ENCODE peak calls at places on chromosomes 2 and 18, in four cellular contexts. T, W, N and B are unnamed samples.

GRCh38 chr2:227870710-227871374 is 589 bp upstream of the DAW1 start:
- DNase-seq in T (peak; percentile 93), W (no peak), N (no peak), B (peak; percentile 71)

GRCh38 chr2:147222506-147222905 is 622.3 kb upstream of the ACVR2A start:
- DNase-seq in T (no peak), W (no peak), N (no peak), B (peak; percentile 48)

GRCh38 chr2:219081701-219082331 is 21.1 kb upstream of the IHH start:
- DNase-seq in T (no peak), W (no peak), N (no peak), B (no peak)

GRCh38 chr2:46942143-46942526 is 26.5 kb upstream of the MCFD2 start:
- DNase-seq in T (no peak), W (no peak), N (no peak), B (no peak)

GRCh38 chr2:23835423-23835822 is 91.5 kb downstream of the ATAD2B start:
- DNase-seq in T (no peak), W (no peak), N (no peak), B (no peak)

GRCh38 chr2:11379558-11379957 is 35.1 kb upstream of the ROCK2 start:
- DNase-seq in T (peak; percentile 47), W (no peak), N (no peak), B (no peak)

GRCh38 chr18:9648431-9649163 is 34.2 kb upstream of the PPP4R1 start:
- DNase-seq in T (no peak), W (no peak), N (no peak), B (no peak)

GRCh38 chr2:62217421-62217820 is 21.5 kb downstream of the B3GNT2 start:
- DNase-seq in T (no peak), W (no peak), N (no peak), B (no peak)

GRCh38 chr2:10306901-10307463 is 4.3 kb downstream of the HPCAL1 start:
- DNase-seq in T (no peak), W (no peak), N (no peak), B (no peak)

GRCh38 chr2:9249036-9249800 is 42.6 kb downstream of the ASAP2 start:
- DNase-seq in T (peak; percentile 55), W (no peak), N (no peak), B (no peak)

GRCh38 chr2:236569593-236569973 is at the start of gene ACKR3:
- DNase-seq in T (peak; percentile 24), W (peak; percentile 85), N (peak; percentile 47), B (peak; percentile 96)

GRCh38 chr18:35513181-35513932 is 15.6 kb upstream of the INO80C start:
- DNase-seq in T (peak; percentile 54), W (no peak), N (no peak), B (peak; percentile 97)

GRCh38 chr18:49031511-49032188 is 80.9 kb upstream of the SMAD7 start:
- DNase-seq in T (no peak), W (no peak), N (no peak), B (no peak)

GRCh38 chr2:16221461-16222010 is 281.2 kb downstream of the MYCN start:
- DNase-seq in T (no peak), W (no peak), N (no peak), B (no peak)

GRCh38 chr2:222440670-222441422 is 16.5 kb downstream of the SGPP2 start:
- DNase-seq in T (peak; percentile 71), W (no peak), N (no peak), B (peak; percentile 39)

GRCh38 chr2:237535385-237536082 is 30.8 kb upstream of the PRLH start:
- DNase-seq in T (no peak), W (no peak), N (no peak), B (no peak)

GRCh38 chr2:45114221-45114955 is 105.1 kb upstream of the SIX2 start:
- DNase-seq in T (no peak), W (no peak), N (no peak), B (no peak)

GRCh38 chr2:40680547-40680946 is 228.7 kb upstream of the SLC8A1 start:
- DNase-seq in T (peak; percentile 19), W (no peak), N (no peak), B (no peak)

GRCh38 chr2:168599738-168600137 is 143.7 kb downstream of the CERS6 start:
- DNase-seq in T (no peak), W (no peak), N (no peak), B (no peak)

GRCh38 chr18:31070206-31070605 is 27.7 kb upstream of the DSC3 start:
- DNase-seq in T (no peak), W (no peak), N (no peak), B (no peak)

GRCh38 chr18:2908946-2909335 is 62.1 kb downstream of the EMILIN2 start:
- DNase-seq in T (no peak), W (no peak), N (no peak), B (no peak)

GRCh38 chr18:306608-307255 is 38.9 kb upstream of the THOC1 start:
- DNase-seq in T (no peak), W (no peak), N (no peak), B (peak; percentile 80)

GRCh38 chr2:117019357-117019756 is 795.1 kb upstream of the DDX18 start:
- DNase-seq in T (no peak), W (no peak), N (no peak), B (no peak)

GRCh38 chr18:74895686-74896085 is 298.0 kb downstream of the ZNF407 start:
- DNase-seq in T (peak; percentile 70), W (no peak), N (no peak), B (no peak)

GRCh38 chr18:50151876-50152275 is 43.1 kb downstream of the MYO5B start:
- DNase-seq in T (peak; percentile 12), W (no peak), N (no peak), B (no peak)

GRCh38 chr2:154402138-154402714 is 296.3 kb upstream of the KCNJ3 start:
- DNase-seq in T (peak; percentile 0), W (no peak), N (peak; percentile 1), B (peak; percentile 39)

GRCh38 chr2:27091746-27092695 is 5.4 kb downstream of the KHK start:
- DNase-seq in T (no peak), W (no peak), N (no peak), B (no peak)

GRCh38 chr2:81136296-81136695 is 831.7 kb upstream of the LRRTM1 start:
- DNase-seq in T (no peak), W (no peak), N (no peak), B (no peak)

GRCh38 chr2:57376985-57377384 is 669.6 kb upstream of the VRK2 start:
- DNase-seq in T (no peak), W (no peak), N (no peak), B (peak; percentile 45)

GRCh38 chr2:180980185-180980942 is at the start of gene UBE2E3:
- DNase-seq in T (peak; percentile 72), W (peak; percentile 82), N (peak; percentile 82), B (peak; percentile 88)

GRCh38 chr2:26913599-26914285 is 56.7 kb upstream of the MAPRE3 start:
- DNase-seq in T (peak; percentile 34), W (no peak), N (no peak), B (peak; percentile 56)

GRCh38 chr18:40612356-40612755 is 1342.7 kb upstream of the PIK3C3 start:
- DNase-seq in T (no peak), W (no peak), N (no peak), B (no peak)

GRCh38 chr2:163658556-163658955 is 77.3 kb downstream of the FIGN start:
- DNase-seq in T (no peak), W (peak; percentile 27), N (no peak), B (peak; percentile 49)

GRCh38 chr2:122515731-122516130 is 760.3 kb downstream of the TSN start:
- DNase-seq in T (no peak), W (no peak), N (no peak), B (peak; percentile 44)

GRCh38 chr18:71136487-71136886 is 847.6 kb downstream of the SOCS6 start:
- DNase-seq in T (no peak), W (no peak), N (no peak), B (no peak)

GRCh38 chr2:54099834-54100595 is 15.4 kb upstream of the ACYP2 start:
- DNase-seq in T (no peak), W (no peak), N (no peak), B (no peak)

GRCh38 chr18:48851563-48851962 is 99.2 kb downstream of the SMAD7 start:
- DNase-seq in T (no peak), W (no peak), N (no peak), B (no peak)

DNA sequence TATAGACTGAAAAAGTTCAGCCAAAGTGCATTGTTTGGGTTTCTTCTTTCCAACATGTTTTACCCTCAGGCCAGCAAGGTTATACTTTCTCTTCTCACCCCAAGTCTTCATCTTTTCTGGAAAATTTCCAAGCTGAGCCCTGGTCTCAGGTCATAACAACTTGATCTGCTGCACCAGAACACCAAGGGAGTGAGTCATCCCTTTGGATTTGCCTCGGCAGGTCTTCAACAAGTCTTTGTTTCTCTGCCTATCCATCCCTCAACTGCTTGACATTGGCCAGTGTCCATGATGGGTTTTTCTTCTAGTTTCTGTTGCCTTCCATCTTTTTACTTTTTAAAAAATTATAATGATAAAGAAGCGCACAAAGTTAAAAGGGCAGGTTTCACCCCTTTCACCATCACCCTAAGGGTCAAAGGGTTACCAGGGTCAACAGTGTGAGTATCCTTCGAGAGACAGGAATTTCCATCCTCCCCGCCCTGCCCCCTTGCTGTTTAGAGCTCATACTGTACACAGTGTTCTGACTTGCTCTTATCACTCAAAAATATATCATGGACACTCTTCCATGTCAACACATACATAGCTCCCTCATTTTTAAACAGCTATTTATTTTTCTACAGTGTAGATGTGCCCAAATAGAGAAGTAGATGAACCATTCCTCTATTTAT is 5.7 kb upstream of the SPATS2L start:
- DNase-seq in T (peak; percentile 76), W (no peak), N (no peak), B (peak; percentile 62)
- H2AK5ac ChIP-seq in T (peak overlapping the region; percentile 80), W (no peak overlapping the region), N (no peak overlapping the region), B (no peak overlapping the region)

GRCh38 chr2:7736646-7737305 is 819.6 kb downstream of the RNF144A start:
- DNase-seq in T (peak; percentile 30), W (no peak), N (no peak), B (peak; percentile 25)
- H2AK5ac ChIP-seq in T (no peak overlapping the region), W (no peak overlapping the region), N (no peak overlapping the region), B (no peak overlapping the region)

DNA sequence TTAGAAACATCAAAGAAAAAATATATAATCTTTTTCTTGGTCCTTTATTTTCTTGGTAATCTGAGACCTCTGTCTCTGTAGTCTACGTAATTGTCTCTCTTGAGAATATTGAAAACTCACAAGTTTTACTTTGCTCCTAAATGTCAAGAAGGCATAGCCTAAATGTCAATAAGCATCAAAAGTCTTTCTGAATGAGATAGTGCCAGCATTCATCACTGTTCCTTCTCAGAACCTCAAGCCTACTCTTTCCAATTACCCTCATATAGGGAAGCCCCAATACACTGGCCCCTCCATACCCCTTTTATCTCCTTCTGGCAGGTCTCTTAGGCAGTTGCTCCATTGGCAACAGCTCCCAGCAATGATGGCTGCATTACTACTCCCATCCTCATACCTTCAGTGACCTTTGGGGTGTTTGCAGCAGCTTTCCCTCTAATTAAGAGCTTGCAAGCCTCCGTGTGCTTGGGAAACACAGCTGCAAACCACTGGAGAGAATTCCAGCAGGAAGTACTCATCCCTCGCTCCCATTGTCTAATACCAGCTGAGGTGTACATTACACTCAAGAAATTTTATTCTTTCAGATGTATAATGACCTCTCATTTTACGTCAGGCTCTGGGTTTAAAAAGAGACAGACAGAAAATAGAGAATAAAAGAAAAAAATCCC is 95.8 kb downstream of the KYNU start:
- DNase-seq in T (no peak), W (no peak), N (no peak), B (peak; percentile 25)
- H2AK5ac ChIP-seq in T (no peak overlapping the region), W (no peak overlapping the region), N (no peak overlapping the region), B (no peak overlapping the region)

GRCh38 chr18:46278481-46279465 is 174.6 kb downstream of the HAUS1 start:
- DNase-seq in T (peak; percentile 74), W (no peak), N (no peak), B (no peak)

GRCh38 chr18:46273861-46274260 is 169.7 kb downstream of the HAUS1 start:
- DNase-seq in T (no peak), W (no peak), N (no peak), B (peak; percentile 46)

GRCh38 chr18:46274266-46274665 is 170.1 kb downstream of the HAUS1 start:
- DNase-seq in T (no peak), W (no peak), N (no peak), B (peak; percentile 67)

GRCh38 chr18:46275370-46275769 is 171.2 kb downstream of the HAUS1 start:
- DNase-seq in T (no peak), W (no peak), N (no peak), B (no peak)

GRCh38 chr18:46276736-46277135 is 172.6 kb downstream of the HAUS1 start:
- DNase-seq in T (no peak), W (no peak), N (no peak), B (no peak)
- H2AK5ac ChIP-seq in T (no peak overlapping the region), W (no peak overlapping the region), N (no peak overlapping the region), B (no peak overlapping the region)